ENCODE peak calls at places on chromosomes 1 and 21, in eight cellular contexts. F, O, C, B, I, G, A and D are unnamed samples.
A peak's percentile ranks its signal among the peaks of the same experiment; 100 is the strongest.

GRCh38 chr1:219041141-219041540 is 132.5 kb upstream of the LYPLAL1 start:
- DNase-seq in G (no peak), A (no peak), B (peak; percentile 88), I (peak; percentile 86), C (no peak), F (no peak), O (no peak), D (peak; percentile 78)

GRCh38 chr21:38857152-38857825 is 51.6 kb downstream of the ETS2 start:
- DNase-seq in C (no peak), I (no peak), B (no peak), F (no peak), G (no peak), A (no peak), O (no peak), D (no peak)

GRCh38 chr1:26693557-26694184 is 2.1 kb upstream of the ARID1A start:
- DNase-seq in A (no peak), B (no peak), G (no peak), O (no peak), I (no peak), F (no peak), C (no peak), D (no peak)

GRCh38 chr1:46410156-46411009 is 16.3 kb downstream of the FAAH start:
- DNase-seq in F (no peak), C (no peak), I (peak; percentile 48), O (no peak), B (no peak), G (no peak), A (no peak), D (no peak)

GRCh38 chr1:69129538-69129937 is 438.2 kb upstream of the LRRC7 start:
- DNase-seq in A (no peak), O (no peak), B (no peak), C (no peak), G (no peak), I (no peak), F (no peak), D (no peak)

GRCh38 chr1:8407652-8408051 is 89.7 kb downstream of the SLC45A1 start:
- DNase-seq in C (no peak), G (no peak), F (no peak), B (no peak), I (no peak), O (no peak), A (no peak), D (no peak)

GRCh38 chr1:34970829-34971228 is 14.3 kb downstream of the TMEM35B start:
- DNase-seq in I (no peak), A (no peak), O (no peak), G (no peak), B (no peak), F (no peak), C (no peak), D (no peak)

GRCh38 chr1:81738902-81739301 is 61.8 kb upstream of the ADGRL2 start:
- DNase-seq in F (no peak), C (no peak), I (no peak), A (no peak), G (no peak), B (no peak), O (no peak), D (no peak)

GRCh38 chr1:186112280-186112679 is 262.8 kb downstream of the TPR start:
- DNase-seq in B (no peak), I (no peak), F (no peak), G (no peak), O (no peak), A (no peak), C (no peak), D (no peak)

GRCh38 chr1:166272851-166273250 is 106.0 kb upstream of the FAM78B start:
- DNase-seq in B (no peak), G (no peak), C (no peak), I (no peak), A (no peak), F (no peak), O (no peak), D (no peak)

GRCh38 chr1:7005762-7006161 is 220.5 kb downstream of the CAMTA1 start:
- DNase-seq in I (no peak), A (no peak), B (no peak), C (no peak), G (no peak), F (no peak), O (no peak), D (no peak)

GRCh38 chr1:15994590-15995351 is 9.3 kb upstream of the SRARP start:
- DNase-seq in O (peak; percentile 68), A (peak; percentile 17), C (peak; percentile 67), G (peak; percentile 25), B (peak; percentile 72), I (peak; percentile 75), F (peak; percentile 40), D (peak; percentile 73)

GRCh38 chr1:108034396-108034795 is 69.4 kb upstream of the VAV3 start:
- DNase-seq in C (no peak), O (no peak), G (no peak), A (no peak), I (no peak), B (no peak), F (no peak), D (no peak)

GRCh38 chr21:46022551-46023107 is 41.1 kb downstream of the COL6A1 start:
- DNase-seq in A (no peak), B (no peak), F (no peak), C (peak; percentile 50), I (no peak), O (no peak), G (no peak), D (peak; percentile 43)

GRCh38 chr1:86538775-86539174 is 8.1 kb upstream of the CLCA4 start:
- DNase-seq in O (no peak), F (no peak), G (no peak), C (no peak), B (no peak), I (no peak), A (no peak), D (no peak)

GRCh38 chr1:157173900-157174410 is 35.8 kb upstream of the ETV3 start:
- DNase-seq in O (no peak), A (no peak), B (no peak), F (no peak), G (no peak), C (no peak), I (no peak), D (no peak)

GRCh38 chr1:231695439-231696255 is 69.1 kb downstream of the DISC1 start:
- DNase-seq in C (no peak), O (no peak), F (no peak), I (no peak), B (no peak), G (no peak), A (peak; percentile 60), D (no peak)

GRCh38 chr1:242524571-242525359 is at the start of gene PLD5:
- DNase-seq in I (no peak), O (no peak), B (no peak), A (peak; percentile 44), C (peak; percentile 29), F (no peak), G (peak; percentile 10), D (no peak)